ENCODE peak calls at places on chromosomes 4 and X, in four cellular contexts. N is ovary, G is endodermal cell, H is breast epithelium. U is an unnamed sample. For H3K36me3, the result is how much of the 10 kb centered on the place peaks cover.

GRCh38 chr4:31538877-31539276 is 818.7 kb downstream of the PCDH7 start:
- DNase-seq in N (no peak), G (peak), H (no peak), U (no peak)

GRCh38 chr4:140703463-140703862 is 52.7 kb downstream of the TBC1D9 start:
- DNase-seq in N (no peak), G (no peak), H (no peak), U (no peak)

GRCh38 chr4:128516568-128516967 is 229.0 kb upstream of the PGRMC2 start:
- DNase-seq in N (no peak), G (no peak), H (no peak), U (no peak)

GRCh38 chrX:109845996-109846395 is 112.9 kb upstream of the ACSL4 start:
- DNase-seq in N (no peak), G (no peak), H (no peak), U (no peak)

GRCh38 chr4:80788798-80789197 is 241.7 kb upstream of the BMP3 start:
- DNase-seq in N (no peak), G (no peak), H (no peak), U (peak)

GRCh38 chr4:125187621-125188176 is 127.1 kb upstream of the FAT4 start:
- DNase-seq in N (no peak), G (no peak), H (peak), U (peak)

GRCh38 chr4:138398297-138398696 is 156.1 kb upstream of the SLC7A11 start:
- DNase-seq in N (no peak), G (peak), H (no peak), U (no peak)

GRCh38 chr4:174549696-174550095 is 27.4 kb upstream of the HPGD start:
- DNase-seq in N (no peak), G (no peak), H (no peak), U (no peak)

GRCh38 chrX:13147758-13148157 is 103.3 kb upstream of the FAM9C start:
- DNase-seq in N (no peak), G (no peak), H (no peak), U (peak)

GRCh38 chr4:188433916-188434315 is 294.7 kb downstream of the TRIML1 start:
- DNase-seq in N (no peak), G (no peak), H (no peak), U (no peak)

GRCh38 chr4:40458683-40459082 is 123.5 kb downstream of the CHRNA9 start:
- DNase-seq in N (no peak), G (no peak), H (no peak), U (no peak)

DNA sequence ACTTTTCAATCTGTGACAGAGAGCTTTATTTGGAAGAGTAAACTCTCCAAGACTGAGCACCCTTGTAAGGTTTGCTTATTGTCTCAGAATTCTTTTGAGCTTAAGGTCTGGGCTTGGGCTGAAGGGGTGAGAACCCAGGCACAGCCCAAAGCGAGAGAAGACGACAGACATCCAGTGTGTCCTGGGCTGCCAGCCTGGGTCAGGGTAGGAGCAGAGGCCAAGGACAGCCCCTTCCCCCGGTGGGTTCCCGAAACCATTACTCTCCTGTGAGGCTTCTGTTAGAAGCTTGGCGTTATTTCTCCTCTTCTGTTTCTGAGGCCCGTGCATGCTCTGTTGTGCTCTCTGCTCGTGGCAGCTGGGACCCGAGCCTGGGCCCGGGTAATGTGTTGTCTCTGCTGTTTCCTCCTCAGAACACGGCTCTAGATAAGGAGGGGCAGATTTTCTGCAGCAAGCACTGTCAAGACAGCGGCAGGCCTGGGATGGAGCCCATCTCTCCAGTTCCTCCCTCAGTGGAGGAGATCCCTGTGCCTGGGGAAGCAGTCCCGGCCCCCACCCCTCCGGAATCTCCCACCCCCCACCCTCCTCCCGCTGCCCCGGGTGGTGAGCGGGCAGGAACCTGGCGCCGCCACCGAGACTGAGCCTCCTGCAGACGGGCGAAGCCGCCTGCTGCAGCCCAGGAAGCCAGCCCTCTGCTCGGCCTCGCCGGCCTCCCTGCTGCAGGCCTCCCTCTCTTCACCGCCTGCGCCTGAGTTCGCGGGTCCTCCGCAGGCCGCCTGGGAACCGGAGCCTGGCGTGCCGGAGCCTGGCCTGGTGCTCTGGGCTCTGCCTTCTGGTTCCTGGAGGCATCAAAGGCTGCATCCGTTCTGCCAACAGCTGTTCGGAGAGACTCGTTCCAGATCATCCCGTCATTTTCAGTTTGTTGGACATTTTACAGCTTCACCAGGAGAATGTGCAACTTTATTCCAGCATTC is 177.7 kb downstream of the DCLK2 start:
- DNase-seq in N (no peak), G (no peak), H (no peak), U (no peak)
- H3K36me3 ChIP-seq in N (under half), G (under half), H (under half), U (under half)

GRCh38 chr4:64911846-64912245 is 502.6 kb upstream of the TECRL start:
- DNase-seq in N (no peak), G (peak), H (no peak), U (no peak)
- H3K36me3 ChIP-seq in N (under half), G (under half), H (under half), U (under half)

DNA sequence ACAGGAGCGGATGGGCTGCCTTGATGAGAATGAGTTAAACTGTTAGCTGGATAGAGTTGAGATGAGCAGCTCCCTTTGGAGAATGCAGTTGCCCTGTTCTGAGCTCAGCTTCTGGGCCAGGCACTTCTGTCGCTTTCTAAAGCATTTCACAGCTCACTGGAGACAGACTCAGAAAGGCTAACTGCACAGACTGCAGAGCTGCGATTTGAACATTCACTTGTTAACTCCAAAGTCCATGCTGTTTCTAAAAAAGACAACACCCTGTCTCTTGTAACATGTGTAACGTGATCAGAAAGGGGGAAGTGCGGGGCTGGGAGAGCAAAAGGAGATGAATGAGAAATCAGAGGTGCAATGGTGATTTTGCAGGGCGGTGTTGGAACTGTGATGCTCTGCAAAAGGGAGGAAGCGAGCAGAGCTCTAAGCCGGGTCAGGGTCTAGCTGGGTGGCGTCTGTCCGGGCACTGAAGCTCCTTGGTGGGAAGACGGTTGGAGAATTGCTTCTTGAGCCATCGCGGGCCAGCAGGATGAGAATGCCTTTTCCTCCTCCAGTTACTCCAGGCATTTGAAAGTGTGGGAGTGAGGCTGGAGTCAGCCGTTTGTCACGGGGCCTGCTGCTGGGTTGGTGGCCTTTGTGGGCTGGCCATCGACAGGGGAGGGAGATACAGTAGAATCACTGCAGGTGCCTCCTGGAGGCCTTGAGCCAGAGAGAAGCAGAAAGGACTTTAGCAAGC is 20.3 kb downstream of the TBC1D14 start:
- DNase-seq in N (no peak), G (no peak), H (no peak), U (no peak)
- H3K36me3 ChIP-seq in N (under half), G (under half), H (under half), U (under half)

DNA sequence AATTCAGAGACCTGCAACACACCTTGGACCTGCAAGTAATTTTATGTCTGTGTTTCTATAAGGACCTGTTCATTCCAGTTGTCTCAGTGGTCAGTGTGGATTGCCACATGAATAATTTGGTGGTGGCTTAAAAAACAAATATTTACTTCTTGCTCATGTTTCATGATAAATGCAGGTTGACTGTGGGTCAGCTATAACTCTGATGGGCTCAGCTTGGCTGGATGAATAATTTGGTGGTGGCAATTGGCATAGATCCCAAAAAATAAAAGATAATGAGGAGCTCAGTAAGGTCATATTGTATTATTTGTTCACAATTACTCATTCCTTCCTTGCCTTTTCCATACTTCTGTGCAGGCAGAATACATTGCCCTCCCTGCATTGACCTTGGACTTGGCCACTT is 18.9 kb upstream of the SCRG1 start:
- DNase-seq in N (no peak), G (no peak), H (no peak), U (no peak)
- H3K36me3 ChIP-seq in N (under half), G (under half), H (under half), U (under half)

DNA sequence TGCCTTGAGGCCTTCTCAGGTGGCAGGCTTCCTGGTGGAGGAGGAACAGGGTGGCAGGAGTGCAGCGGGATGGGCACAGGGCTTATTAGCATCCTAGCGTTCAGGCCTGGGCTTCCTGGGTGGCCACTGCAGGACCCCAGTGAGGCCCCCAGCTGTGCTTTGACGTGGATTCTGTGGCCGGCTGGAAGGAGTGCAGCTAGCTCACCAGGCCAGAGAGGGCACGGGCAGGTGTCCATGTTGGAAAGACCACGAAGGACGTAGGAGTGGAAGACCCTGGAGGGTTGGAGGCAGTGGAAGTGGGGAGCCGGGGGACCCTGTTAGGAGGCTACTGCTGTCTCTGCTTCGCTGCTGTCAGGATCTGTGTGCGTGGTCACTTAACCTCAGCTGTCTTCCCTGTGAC is 13.3 kb upstream of the TADA2B start:
- DNase-seq in N (no peak), G (no peak), H (no peak), U (no peak)
- H3K36me3 ChIP-seq in N (under half), G (half or more), H (under half), U (under half)

GRCh38 chr4:6607368-6608050 is 32.5 kb downstream of the MAN2B2 start:
- DNase-seq in N (no peak), G (no peak), H (no peak), U (no peak)
- H3K36me3 ChIP-seq in N (under half), G (under half), H (under half), U (under half)

U was measured in SJCRH30.